ENCODE peak calls at places on chromosomes 2 and 18, in nine cellular contexts. W is MCF 10A; T is activated CD4-positive, alpha-beta T cell treated with anti-CD3 and anti-CD28 coated beads for 36 hours; J is hepatocyte; A is amniotic stem cell; Q is stimulated activated CD8-positive, alpha-beta memory T cell treated with anti-CD3 and anti-CD28 coated beads, Interleukin-7, amount 100 ng/mL, for 24 hours; B is AG09319; O is stimulated activated CD4-positive, alpha-beta T cell treated with anti-CD3 and anti-CD28 coated beads, Interleukin-1b, Interleukin-23, amount 100 ng/mL, for 4 hours; V is A172. R is an unnamed sample.

GRCh38 chr2:18243831-18244230 is 316.6 kb downstream of the RDH14 start:
- DNase-seq in W (no peak), T (no peak), J (no peak), A (no peak), Q (no peak), B (no peak), O (no peak), V (no peak), R (no peak)

GRCh38 chr18:69528439-69528838 is 127.8 kb downstream of the DOK6 start:
- DNase-seq in W (peak), T (no peak), J (no peak), A (no peak), Q (no peak), B (no peak), O (no peak), V (no peak), R (no peak)

GRCh38 chr2:180513389-180513788 is 467.0 kb upstream of the UBE2E3 start:
- DNase-seq in W (no peak), T (no peak), J (no peak), A (no peak), Q (no peak), B (no peak), O (no peak), V (no peak), R (no peak)

GRCh38 chr2:112947374-112947773 is 30.4 kb upstream of the IL36G start:
- DNase-seq in W (no peak), T (no peak), J (peak), A (no peak), Q (no peak), B (no peak), O (no peak), V (no peak), R (no peak)

GRCh38 chr2:11124760-11125068 is 30.6 kb upstream of the SLC66A3 start:
- DNase-seq in W (no peak), T (no peak), J (no peak), A (no peak), Q (no peak), B (no peak), O (no peak), V (no peak), R (no peak)

GRCh38 chr2:196322963-196323810 is 151.8 kb upstream of the STK17B start:
- DNase-seq in W (no peak), T (no peak), J (no peak), A (no peak), Q (no peak), B (no peak), O (no peak), V (peak), R (no peak)

GRCh38 chr18:44856157-44856556 is 175.5 kb downstream of the SETBP1 start:
- DNase-seq in W (no peak), T (no peak), J (no peak), A (no peak), Q (no peak), B (no peak), O (no peak), V (no peak), R (no peak)

GRCh38 chr2:144832048-144832447 is 312.1 kb upstream of the ZEB2 start:
- DNase-seq in W (no peak), T (no peak), J (no peak), A (no peak), Q (no peak), B (no peak), O (no peak), V (no peak), R (no peak)

GRCh38 chr2:48316753-48317750 is 212.9 kb upstream of the STON1 start:
- DNase-seq in W (no peak), T (peak), J (no peak), A (no peak), Q (no peak), B (no peak), O (no peak), V (no peak), R (no peak)

GRCh38 chr2:173854840-173855239 is 110.3 kb downstream of the SP3 start:
- DNase-seq in W (peak), T (no peak), J (no peak), A (peak), Q (no peak), B (no peak), O (no peak), V (peak), R (no peak)

GRCh38 chr2:161981679-161982300 is 92.2 kb downstream of the DPP4 start:
- DNase-seq in W (no peak), T (no peak), J (no peak), A (no peak), Q (no peak), B (no peak), O (no peak), V (no peak), R (no peak)

GRCh38 chr2:9639000-9639602 is 8.3 kb upstream of the YWHAQ start:
- DNase-seq in W (no peak), T (no peak), J (no peak), A (no peak), Q (no peak), B (no peak), O (no peak), V (no peak), R (no peak)

GRCh38 chr18:47775961-47776360 is 154.5 kb downstream of the SMAD2 start:
- DNase-seq in W (no peak), T (no peak), J (no peak), A (no peak), Q (no peak), B (no peak), O (no peak), V (no peak), R (no peak)

GRCh38 chr2:67625671-67626070 is 228.5 kb downstream of the ETAA1 start:
- DNase-seq in W (no peak), T (no peak), J (no peak), A (no peak), Q (no peak), B (no peak), O (no peak), V (peak), R (no peak)

GRCh38 chr2:219082332-219082958 is 21.7 kb upstream of the IHH start:
- DNase-seq in W (no peak), T (no peak), J (no peak), A (no peak), Q (no peak), B (no peak), O (no peak), V (no peak), R (no peak)

GRCh38 chr2:55123851-55124269 is 73.6 kb upstream of the RTN4 start:
- DNase-seq in W (no peak), T (no peak), J (no peak), A (no peak), Q (no peak), B (no peak), O (no peak), V (no peak), R (no peak)

GRCh38 chr2:174343638-174344455 is 9.1 kb downstream of the SP9 start:
- DNase-seq in W (no peak), T (peak), J (no peak), A (no peak), Q (no peak), B (no peak), O (no peak), V (no peak), R (no peak)

GRCh38 chr2:136985044-136985443 is 219.7 kb downstream of the THSD7B start:
- DNase-seq in W (peak), T (no peak), J (peak), A (no peak), Q (no peak), B (no peak), O (no peak), V (no peak), R (no peak)

GRCh38 chr2:200540793-200541192 is 14.8 kb downstream of the SGO2 start:
- DNase-seq in W (no peak), T (no peak), J (no peak), A (no peak), Q (no peak), B (no peak), O (no peak), V (no peak), R (no peak)

GRCh38 chr2:119723784-119724467 is 35.8 kb upstream of the PTPN4 start:
- DNase-seq in W (no peak), T (peak), J (no peak), A (no peak), Q (no peak), B (no peak), O (no peak), V (peak), R (no peak)

GRCh38 chr2:73981081-73981968 is 3.4 kb upstream of the TET3 start:
- DNase-seq in W (peak), T (peak), J (peak), A (no peak), Q (no peak), B (no peak), O (no peak), V (no peak), R (no peak)

R was measured in H54.